ENCODE peak calls at places on chromosome 3, in five cellular contexts. One of them, this sample, is unnamed.

GRCh38 chr3:38004415-38005075 is 14.0 kb downstream of the VILL start:
- DNase-seq in fibroblast of the conjunctiva: peak; percentile 36
- DNase-seq in fibroblast of lung: peak; percentile 51
- DNase-seq in HTR-8/SVneo: peak; percentile 50
- DNase-seq in T follicular helper cell: no peak
- DNase-seq in this sample: peak; percentile 32

GRCh38 chr3:183085634-183086390 is 13.5 kb downstream of the MCCC1 start:
- DNase-seq in T follicular helper cell: no peak
- DNase-seq in fibroblast of the conjunctiva: no peak
- DNase-seq in fibroblast of lung: peak; percentile 69
- DNase-seq in HTR-8/SVneo: peak; percentile 23
- DNase-seq in this sample: no peak

GRCh38 chr3:82130056-82130455 is 368.6 kb upstream of the GBE1 start:
- DNase-seq in HTR-8/SVneo: no peak
- DNase-seq in fibroblast of the conjunctiva: no peak
- DNase-seq in T follicular helper cell: no peak
- DNase-seq in fibroblast of lung: no peak
- DNase-seq in this sample: no peak

GRCh38 chr3:57109437-57110199 is 49.2 kb downstream of the SPATA12 start:
- DNase-seq in fibroblast of lung: no peak
- DNase-seq in fibroblast of the conjunctiva: no peak
- DNase-seq in HTR-8/SVneo: no peak
- DNase-seq in T follicular helper cell: no peak
- DNase-seq in this sample: no peak

GRCh38 chr3:69086133-69086722 is 1.5 kb downstream of the ARL6IP5 start:
- DNase-seq in HTR-8/SVneo: peak; percentile 57
- DNase-seq in fibroblast of lung: peak; percentile 95
- DNase-seq in T follicular helper cell: peak; percentile 54
- DNase-seq in fibroblast of the conjunctiva: peak; percentile 98
- DNase-seq in this sample: peak; percentile 80

GRCh38 chr3:94036909-94037507 is 8.6 kb upstream of the STX19 start:
- DNase-seq in fibroblast of the conjunctiva: peak; percentile 9
- DNase-seq in HTR-8/SVneo: peak; percentile 18
- DNase-seq in T follicular helper cell: no peak
- DNase-seq in fibroblast of lung: peak; percentile 17
- DNase-seq in this sample: peak; percentile 31

GRCh38 chr3:197490098-197490497 is 65.7 kb downstream of the BDH1 start:
- DNase-seq in T follicular helper cell: no peak
- DNase-seq in HTR-8/SVneo: peak; percentile 84
- DNase-seq in fibroblast of lung: peak; percentile 89
- DNase-seq in fibroblast of the conjunctiva: no peak
- DNase-seq in this sample: peak; percentile 79

GRCh38 chr3:55065331-55065730 is 137.5 kb upstream of the LRTM1 start:
- DNase-seq in fibroblast of lung: no peak
- DNase-seq in fibroblast of the conjunctiva: no peak
- DNase-seq in HTR-8/SVneo: no peak
- DNase-seq in T follicular helper cell: no peak
- DNase-seq in this sample: no peak

GRCh38 chr3:158165730-158166129 is 55.8 kb downstream of the RSRC1 start:
- DNase-seq in T follicular helper cell: no peak
- DNase-seq in HTR-8/SVneo: no peak
- DNase-seq in fibroblast of the conjunctiva: no peak
- DNase-seq in fibroblast of lung: peak; percentile 16
- DNase-seq in this sample: no peak

GRCh38 chr3:186826978-186827857 is 15.3 kb upstream of the ADIPOQ start:
- DNase-seq in T follicular helper cell: peak; percentile 79
- DNase-seq in fibroblast of the conjunctiva: peak; percentile 59
- DNase-seq in HTR-8/SVneo: peak; percentile 94
- DNase-seq in fibroblast of lung: peak; percentile 67
- DNase-seq in this sample: peak; percentile 67

GRCh38 chr3:139532996-139533395 is 6.5 kb downstream of the RBP1 start:
- DNase-seq in HTR-8/SVneo: no peak
- DNase-seq in fibroblast of the conjunctiva: no peak
- DNase-seq in fibroblast of lung: peak; percentile 42
- DNase-seq in T follicular helper cell: no peak
- DNase-seq in this sample: peak; percentile 36

GRCh38 chr3:126358038-126358815 is 1.0 kb upstream of the KLF15 start:
- DNase-seq in HTR-8/SVneo: no peak
- DNase-seq in T follicular helper cell: no peak
- DNase-seq in fibroblast of lung: no peak
- DNase-seq in fibroblast of the conjunctiva: no peak
- DNase-seq in this sample: no peak

GRCh38 chr3:57221883-57222282 is 5.6 kb upstream of the APPL1 start:
- DNase-seq in HTR-8/SVneo: no peak
- DNase-seq in fibroblast of lung: peak; percentile 18
- DNase-seq in fibroblast of the conjunctiva: no peak
- DNase-seq in T follicular helper cell: no peak
- DNase-seq in this sample: peak; percentile 6

GRCh38 chr3:48945432-48945831 is 26.8 kb downstream of the ARIH2 start:
- DNase-seq in T follicular helper cell: no peak
- DNase-seq in HTR-8/SVneo: no peak
- DNase-seq in fibroblast of lung: no peak
- DNase-seq in fibroblast of the conjunctiva: no peak
- DNase-seq in this sample: no peak

GRCh38 chr3:170585008-170585936 is 603 bp downstream of the SLC7A14 start:
- DNase-seq in HTR-8/SVneo: peak; percentile 34
- DNase-seq in T follicular helper cell: no peak
- DNase-seq in fibroblast of lung: no peak
- DNase-seq in fibroblast of the conjunctiva: no peak
- DNase-seq in this sample: no peak

GRCh38 chr3:36418296-36418695 is 38.0 kb downstream of the STAC start:
- DNase-seq in fibroblast of the conjunctiva: no peak
- DNase-seq in T follicular helper cell: no peak
- DNase-seq in fibroblast of lung: peak; percentile 50
- DNase-seq in HTR-8/SVneo: no peak
- DNase-seq in this sample: no peak

GRCh38 chr3:176633511-176633910 is 563.8 kb downstream of the TBL1XR1 start:
- DNase-seq in T follicular helper cell: no peak
- DNase-seq in fibroblast of lung: no peak
- DNase-seq in HTR-8/SVneo: no peak
- DNase-seq in fibroblast of the conjunctiva: no peak
- DNase-seq in this sample: no peak

GRCh38 chr3:32959370-32959769 is 7.9 kb downstream of the CCR4 start:
- DNase-seq in fibroblast of the conjunctiva: no peak
- DNase-seq in HTR-8/SVneo: no peak
- DNase-seq in fibroblast of lung: no peak
- DNase-seq in T follicular helper cell: no peak
- DNase-seq in this sample: no peak

GRCh38 chr3:155242342-155242741 is 51.1 kb downstream of the STRIT1 start:
- DNase-seq in fibroblast of the conjunctiva: no peak
- DNase-seq in T follicular helper cell: no peak
- DNase-seq in fibroblast of lung: peak; percentile 29
- DNase-seq in HTR-8/SVneo: no peak
- DNase-seq in this sample: no peak

GRCh38 chr3:20043398-20043797 is 3.2 kb downstream of the KAT2B start:
- DNase-seq in T follicular helper cell: peak; percentile 34
- DNase-seq in fibroblast of the conjunctiva: no peak
- DNase-seq in fibroblast of lung: peak; percentile 19
- DNase-seq in HTR-8/SVneo: no peak
- DNase-seq in this sample: no peak

GRCh38 chr3:178353292-178353814 is 182.9 kb upstream of the KCNMB2 start:
- DNase-seq in HTR-8/SVneo: no peak
- DNase-seq in T follicular helper cell: no peak
- DNase-seq in fibroblast of the conjunctiva: peak; percentile 52
- DNase-seq in fibroblast of lung: peak; percentile 39
- DNase-seq in this sample: no peak

GRCh38 chr3:72271215-72271614 is 486.3 kb upstream of the PROK2 start:
- DNase-seq in T follicular helper cell: no peak
- DNase-seq in fibroblast of lung: no peak
- DNase-seq in fibroblast of the conjunctiva: no peak
- DNase-seq in HTR-8/SVneo: no peak
- DNase-seq in this sample: no peak

GRCh38 chr3:52014613-52015012 is 18.9 kb upstream of the RPL29 start:
- DNase-seq in HTR-8/SVneo: no peak
- DNase-seq in T follicular helper cell: no peak
- DNase-seq in fibroblast of the conjunctiva: no peak
- DNase-seq in fibroblast of lung: no peak
- DNase-seq in this sample: no peak

GRCh38 chr3:13335062-13335461 is 85.1 kb downstream of the NUP210 start:
- DNase-seq in fibroblast of the conjunctiva: no peak
- DNase-seq in fibroblast of lung: no peak
- DNase-seq in T follicular helper cell: no peak
- DNase-seq in HTR-8/SVneo: no peak
- DNase-seq in this sample: no peak

GRCh38 chr3:129827765-129828164 is 65.7 kb downstream of the TMCC1 start:
- DNase-seq in HTR-8/SVneo: no peak
- DNase-seq in T follicular helper cell: peak; percentile 3
- DNase-seq in fibroblast of lung: no peak
- DNase-seq in fibroblast of the conjunctiva: no peak
- DNase-seq in this sample: no peak

GRCh38 chr3:146895026-146895749 is 290.0 kb upstream of the PLSCR5 start:
- DNase-seq in fibroblast of lung: peak; percentile 69
- DNase-seq in T follicular helper cell: no peak
- DNase-seq in fibroblast of the conjunctiva: peak; percentile 27
- DNase-seq in HTR-8/SVneo: no peak
- DNase-seq in this sample: no peak

GRCh38 chr3:45939341-45939771 is 3.9 kb upstream of the CXCR6 start:
- DNase-seq in HTR-8/SVneo: no peak
- DNase-seq in fibroblast of the conjunctiva: no peak
- DNase-seq in T follicular helper cell: no peak
- DNase-seq in fibroblast of lung: no peak
- DNase-seq in this sample: peak; percentile 23

GRCh38 chr3:19065027-19065426 is 83.3 kb upstream of the KCNH8 start:
- DNase-seq in fibroblast of the conjunctiva: no peak
- DNase-seq in T follicular helper cell: no peak
- DNase-seq in fibroblast of lung: no peak
- DNase-seq in HTR-8/SVneo: no peak
- DNase-seq in this sample: peak; percentile 22

GRCh38 chr3:77825045-77825827 is 785.3 kb downstream of the ROBO2 start:
- DNase-seq in fibroblast of the conjunctiva: peak; percentile 27
- DNase-seq in HTR-8/SVneo: peak; percentile 58
- DNase-seq in T follicular helper cell: no peak
- DNase-seq in fibroblast of lung: peak; percentile 92
- DNase-seq in this sample: no peak

GRCh38 chr3:178500631-178501030 is 35.6 kb upstream of the KCNMB2 start:
- DNase-seq in HTR-8/SVneo: no peak
- DNase-seq in T follicular helper cell: no peak
- DNase-seq in fibroblast of lung: peak; percentile 62
- DNase-seq in fibroblast of the conjunctiva: no peak
- DNase-seq in this sample: no peak

GRCh38 chr3:30289751-30290150 is 316.6 kb upstream of the TGFBR2 start:
- DNase-seq in fibroblast of the conjunctiva: no peak
- DNase-seq in HTR-8/SVneo: no peak
- DNase-seq in fibroblast of lung: no peak
- DNase-seq in T follicular helper cell: no peak
- DNase-seq in this sample: no peak

GRCh38 chr3:32239638-32240550 is 1.4 kb downstream of the CMTM8 start:
- DNase-seq in fibroblast of lung: no peak
- DNase-seq in T follicular helper cell: peak; percentile 36
- DNase-seq in fibroblast of the conjunctiva: no peak
- DNase-seq in HTR-8/SVneo: peak; percentile 57
- DNase-seq in this sample: no peak

GRCh38 chr3:122033018-122033417 is 11.0 kb upstream of the ILDR1 start:
- DNase-seq in fibroblast of lung: peak; percentile 2
- DNase-seq in HTR-8/SVneo: no peak
- DNase-seq in T follicular helper cell: no peak
- DNase-seq in fibroblast of the conjunctiva: no peak
- DNase-seq in this sample: no peak

GRCh38 chr3:36409862-36410261 is 29.6 kb downstream of the STAC start:
- DNase-seq in T follicular helper cell: no peak
- DNase-seq in fibroblast of lung: no peak
- DNase-seq in HTR-8/SVneo: no peak
- DNase-seq in fibroblast of the conjunctiva: no peak
- DNase-seq in this sample: no peak

GRCh38 chr3:149145926-149146325 is 16.5 kb downstream of the HPS3 start:
- DNase-seq in T follicular helper cell: no peak
- DNase-seq in fibroblast of lung: no peak
- DNase-seq in HTR-8/SVneo: no peak
- DNase-seq in fibroblast of the conjunctiva: no peak
- DNase-seq in this sample: no peak

GRCh38 chr3:186931487-186932280 is 1.4 kb downstream of the ST6GAL1 start:
- DNase-seq in fibroblast of the conjunctiva: no peak
- DNase-seq in HTR-8/SVneo: no peak
- DNase-seq in fibroblast of lung: peak; percentile 52
- DNase-seq in T follicular helper cell: no peak
- DNase-seq in this sample: peak; percentile 41

GRCh38 chr3:74089854-74090253 is 465.1 kb upstream of the PDZRN3 start:
- DNase-seq in HTR-8/SVneo: no peak
- DNase-seq in T follicular helper cell: no peak
- DNase-seq in fibroblast of lung: peak; percentile 12
- DNase-seq in fibroblast of the conjunctiva: no peak
- DNase-seq in this sample: no peak

GRCh38 chr3:117553461-117553860 is 843.9 kb downstream of the TUSC7 start:
- DNase-seq in HTR-8/SVneo: no peak
- DNase-seq in fibroblast of lung: peak; percentile 68
- DNase-seq in fibroblast of the conjunctiva: peak; percentile 28
- DNase-seq in T follicular helper cell: no peak
- DNase-seq in this sample: peak; percentile 11

GRCh38 chr3:8709287-8709686 is 24.3 kb upstream of the CAV3 start:
- DNase-seq in T follicular helper cell: no peak
- DNase-seq in fibroblast of lung: no peak
- DNase-seq in HTR-8/SVneo: no peak
- DNase-seq in fibroblast of the conjunctiva: no peak
- DNase-seq in this sample: no peak

This sample was measured in foreskin melanocyte.